ENCODE peak calls at places on chromosomes 2 and 18, in nine cellular contexts. O is stimulated activated naive CD4-positive, alpha-beta T cell; E is activated CD4-positive, alpha-beta T cell treated with anti-CD3 and anti-CD28 coated beads, Interleukin-2, amount 50 U/mL, for 48 hours; M is IMR-90; T is left cardiac atrium; J is hypothalamus; I is smooth muscle cell of the brain vasculature; V is HTR-8/SVneo; Q is AG08396. N is an unnamed sample.

GRCh38 chr2:26184555-26185303 is 11.8 kb downstream of the GAREM2 start:
- DNase-seq in Q (peak; percentile 98), M (peak; percentile 78), T (peak; percentile 91), J (no peak), E (peak; percentile 83), V (no peak), O (peak; percentile 80), I (peak; percentile 46), N (no peak)

GRCh38 chr2:169095631-169096105 is 26.3 kb downstream of the DHRS9 start:
- DNase-seq in M (peak; percentile 69), O (no peak), T (no peak), J (no peak), I (peak; percentile 26), V (peak; percentile 67), E (no peak), Q (peak; percentile 30), N (peak; percentile 52)

GRCh38 chr2:75180476-75180875 is 18.8 kb downstream of the TACR1 start:
- DNase-seq in J (no peak), T (no peak), E (no peak), M (no peak), O (no peak), I (no peak), Q (no peak), V (no peak), N (no peak)

GRCh38 chr18:2536493-2536892 is 34.8 kb downstream of the METTL4 start:
- DNase-seq in I (no peak), V (peak; percentile 47), J (no peak), Q (peak; percentile 34), T (no peak), M (peak; percentile 72), O (no peak), E (no peak), N (no peak)

GRCh38 chr2:239181074-239181581 is 219.7 kb downstream of the HDAC4 start:
- DNase-seq in V (no peak), O (no peak), M (no peak), T (peak; percentile 6), Q (no peak), I (no peak), J (no peak), E (no peak), N (no peak)

GRCh38 chr2:218438601-218439000 is 19.7 kb downstream of the VIL1 start:
- DNase-seq in M (no peak), J (no peak), E (no peak), V (no peak), O (no peak), I (no peak), Q (no peak), T (no peak), N (no peak)

GRCh38 chr18:71130351-71130750 is 841.5 kb downstream of the SOCS6 start:
- DNase-seq in V (no peak), E (no peak), I (no peak), M (no peak), T (no peak), Q (no peak), O (no peak), J (no peak), N (no peak)

GRCh38 chr2:23198316-23199114 is 186.5 kb upstream of the KLHL29 start:
- DNase-seq in J (no peak), O (no peak), M (no peak), T (no peak), I (no peak), E (no peak), Q (no peak), V (no peak), N (no peak)

GRCh38 chr2:238231251-238231793 is 8.5 kb downstream of the HES6 start:
- DNase-seq in O (peak; percentile 74), J (peak; percentile 51), E (peak; percentile 73), I (no peak), M (peak; percentile 44), Q (peak; percentile 74), T (peak; percentile 82), V (no peak), N (peak; percentile 13)

GRCh38 chr2:190344275-190344827 is 962 bp downstream of the INPP1 start:
- DNase-seq in V (peak; percentile 56), I (no peak), T (peak; percentile 48), Q (no peak), M (no peak), J (no peak), O (no peak), E (no peak), N (peak; percentile 32)

GRCh38 chr18:55003695-55004094 is 44.4 kb upstream of the CCDC68 start:
- DNase-seq in V (no peak), I (no peak), Q (no peak), J (no peak), O (no peak), M (no peak), T (no peak), E (no peak), N (no peak)

GRCh38 chr2:218648473-218649100 is 10.8 kb downstream of the ZNF142 start:
- DNase-seq in V (peak; percentile 64), Q (peak; percentile 66), E (peak; percentile 44), I (no peak), J (no peak), O (peak; percentile 5), T (peak; percentile 51), M (peak; percentile 70), N (peak; percentile 61)

GRCh38 chr2:159053186-159054031 is 85.0 kb downstream of the TANC1 start:
- DNase-seq in J (no peak), Q (peak; percentile 43), O (no peak), E (no peak), T (no peak), M (peak; percentile 99), V (no peak), I (no peak), N (no peak)

GRCh38 chr18:35466334-35466733 is 31.4 kb downstream of the INO80C start:
- DNase-seq in Q (no peak), V (no peak), M (no peak), E (no peak), O (no peak), T (no peak), I (no peak), J (no peak), N (no peak)

GRCh38 chr18:23827681-23828080 is 138.4 kb downstream of the LAMA3 start:
- DNase-seq in E (no peak), J (no peak), O (no peak), T (no peak), V (no peak), I (no peak), M (no peak), Q (no peak), N (no peak)

GRCh38 chr2:1817256-1818127 is 73.2 kb upstream of the PXDN start:
- DNase-seq in E (peak; percentile 55), T (peak; percentile 89), M (peak; percentile 98), O (peak; percentile 41), Q (peak; percentile 97), V (peak; percentile 94), J (peak; percentile 38), I (peak; percentile 31), N (peak; percentile 50)

GRCh38 chr18:79506191-79507075 is 110.7 kb downstream of the NFATC1 start:
- DNase-seq in V (no peak), T (peak; percentile 69), O (no peak), J (no peak), E (no peak), Q (no peak), I (no peak), M (no peak), N (no peak)

GRCh38 chr2:99031481-99031880 is 95.5 kb upstream of the CRACDL start:
- DNase-seq in M (no peak), T (no peak), I (no peak), V (no peak), O (no peak), J (no peak), Q (no peak), E (no peak), N (no peak)

GRCh38 chr18:77127769-77128671 is 4.6 kb downstream of the MBP start:
- DNase-seq in M (peak; percentile 89), J (no peak), V (no peak), Q (peak; percentile 64), T (no peak), I (no peak), E (no peak), O (no peak), N (peak; percentile 96)

GRCh38 chr18:22676423-22676822 is 256.7 kb upstream of the RBBP8 start:
- DNase-seq in V (no peak), T (no peak), J (no peak), O (no peak), Q (no peak), E (no peak), I (no peak), M (peak; percentile 54), N (no peak)

GRCh38 chr2:140580799-140581198 is 1550.0 kb downstream of the LRP1B start:
- DNase-seq in E (no peak), Q (no peak), M (no peak), V (peak; percentile 3), T (no peak), J (no peak), O (no peak), I (no peak), N (no peak)

GRCh38 chr2:111656436-111656835 is 227.6 kb downstream of the ANAPC1 start:
- DNase-seq in O (no peak), E (no peak), Q (no peak), T (no peak), M (no peak), V (no peak), J (no peak), I (no peak), N (no peak)

GRCh38 chr2:215754546-215754945 is 258.8 kb downstream of the MREG start:
- DNase-seq in Q (no peak), I (no peak), V (no peak), O (no peak), T (no peak), J (no peak), M (no peak), E (no peak), N (no peak)